ENCODE peak calls at places on chromosomes 2 and 18, in eight cellular contexts. One of them, this sample, is unnamed.

GRCh38 chr2:213125646-213126347 is 25.6 kb downstream of the IKZF2 start:
- DNase-seq in T-helper 2 cell: peak
- DNase-seq in cardiac fibroblast: peak
- DNase-seq in GM12891: no peak
- DNase-seq in head of caudate nucleus: no peak
- DNase-seq in T1000: no peak
- DNase-seq in IMR-90: peak
- DNase-seq in NCI-H510A treated with DMSO at 0.1 percent for 48 hours: no peak
- DNase-seq in this sample: no peak

GRCh38 chr2:207474871-207475485 is 54.8 kb upstream of the CREB1 start:
- DNase-seq in T-helper 2 cell: peak
- DNase-seq in cardiac fibroblast: peak
- DNase-seq in GM12891: no peak
- DNase-seq in head of caudate nucleus: peak
- DNase-seq in T1000: no peak
- DNase-seq in IMR-90: peak
- DNase-seq in NCI-H510A treated with DMSO at 0.1 percent for 48 hours: peak
- DNase-seq in this sample: peak

GRCh38 chr2:201072201-201072530 is 365 bp downstream of the NDUFB3 start:
- DNase-seq in T-helper 2 cell: no peak
- DNase-seq in cardiac fibroblast: no peak
- DNase-seq in GM12891: no peak
- DNase-seq in head of caudate nucleus: no peak
- DNase-seq in T1000: no peak
- DNase-seq in IMR-90: no peak
- DNase-seq in NCI-H510A treated with DMSO at 0.1 percent for 48 hours: peak
- DNase-seq in this sample: no peak

GRCh38 chr2:88176352-88176952 is 6.3 kb downstream of the THNSL2 start:
- DNase-seq in T-helper 2 cell: no peak
- DNase-seq in cardiac fibroblast: no peak
- DNase-seq in GM12891: no peak
- DNase-seq in head of caudate nucleus: no peak
- DNase-seq in T1000: no peak
- DNase-seq in IMR-90: no peak
- DNase-seq in NCI-H510A treated with DMSO at 0.1 percent for 48 hours: no peak
- DNase-seq in this sample: no peak

GRCh38 chr2:221999702-222000101 is 299.1 kb downstream of the PAX3 start:
- DNase-seq in T-helper 2 cell: no peak
- DNase-seq in cardiac fibroblast: peak
- DNase-seq in GM12891: no peak
- DNase-seq in head of caudate nucleus: no peak
- DNase-seq in T1000: peak
- DNase-seq in IMR-90: peak
- DNase-seq in NCI-H510A treated with DMSO at 0.1 percent for 48 hours: peak
- DNase-seq in this sample: no peak

GRCh38 chr2:74441690-74442482 is at the start of gene RTKN:
- DNase-seq in T-helper 2 cell: peak
- DNase-seq in cardiac fibroblast: no peak
- DNase-seq in GM12891: no peak
- DNase-seq in head of caudate nucleus: no peak
- DNase-seq in T1000: no peak
- DNase-seq in IMR-90: no peak
- DNase-seq in NCI-H510A treated with DMSO at 0.1 percent for 48 hours: peak
- DNase-seq in this sample: peak

GRCh38 chr2:237341872-237342271 is 72.1 kb downstream of the COL6A3 start:
- DNase-seq in T-helper 2 cell: no peak
- DNase-seq in cardiac fibroblast: peak
- DNase-seq in GM12891: no peak
- DNase-seq in head of caudate nucleus: no peak
- DNase-seq in T1000: no peak
- DNase-seq in IMR-90: peak
- DNase-seq in NCI-H510A treated with DMSO at 0.1 percent for 48 hours: peak
- DNase-seq in this sample: peak

GRCh38 chr2:24831736-24832421 is 38.7 kb downstream of the CENPO start:
- DNase-seq in T-helper 2 cell: no peak
- DNase-seq in cardiac fibroblast: no peak
- DNase-seq in GM12891: no peak
- DNase-seq in head of caudate nucleus: peak
- DNase-seq in T1000: no peak
- DNase-seq in IMR-90: no peak
- DNase-seq in NCI-H510A treated with DMSO at 0.1 percent for 48 hours: no peak
- DNase-seq in this sample: no peak

GRCh38 chr2:190862067-190862466 is 18.6 kb upstream of the GLS start:
- DNase-seq in T-helper 2 cell: no peak
- DNase-seq in cardiac fibroblast: no peak
- DNase-seq in GM12891: no peak
- DNase-seq in head of caudate nucleus: no peak
- DNase-seq in T1000: no peak
- DNase-seq in IMR-90: no peak
- DNase-seq in NCI-H510A treated with DMSO at 0.1 percent for 48 hours: no peak
- DNase-seq in this sample: no peak

GRCh38 chr18:75923169-75923568 is 495.7 kb upstream of the SMIM21 start:
- DNase-seq in T-helper 2 cell: no peak
- DNase-seq in cardiac fibroblast: peak
- DNase-seq in GM12891: no peak
- DNase-seq in head of caudate nucleus: no peak
- DNase-seq in T1000: peak
- DNase-seq in IMR-90: peak
- DNase-seq in NCI-H510A treated with DMSO at 0.1 percent for 48 hours: no peak
- DNase-seq in this sample: no peak

GRCh38 chr2:27461118-27461517 is 18.9 kb downstream of the KRTCAP3 start:
- DNase-seq in T-helper 2 cell: no peak
- DNase-seq in cardiac fibroblast: no peak
- DNase-seq in GM12891: no peak
- DNase-seq in head of caudate nucleus: no peak
- DNase-seq in T1000: no peak
- DNase-seq in IMR-90: no peak
- DNase-seq in NCI-H510A treated with DMSO at 0.1 percent for 48 hours: no peak
- DNase-seq in this sample: no peak

GRCh38 chr2:191151315-191151698 is 513 bp upstream of the STAT4 start:
- DNase-seq in T-helper 2 cell: no peak
- DNase-seq in cardiac fibroblast: no peak
- DNase-seq in GM12891: no peak
- DNase-seq in head of caudate nucleus: no peak
- DNase-seq in T1000: no peak
- DNase-seq in IMR-90: no peak
- DNase-seq in NCI-H510A treated with DMSO at 0.1 percent for 48 hours: no peak
- DNase-seq in this sample: no peak

GRCh38 chr2:118687698-118688097 is 159.8 kb downstream of the EN1 start:
- DNase-seq in T-helper 2 cell: no peak
- DNase-seq in cardiac fibroblast: no peak
- DNase-seq in GM12891: no peak
- DNase-seq in head of caudate nucleus: no peak
- DNase-seq in T1000: no peak
- DNase-seq in IMR-90: no peak
- DNase-seq in NCI-H510A treated with DMSO at 0.1 percent for 48 hours: no peak
- DNase-seq in this sample: no peak

GRCh38 chr2:83517727-83518368 is 941.2 kb downstream of the SUCLG1 start:
- DNase-seq in T-helper 2 cell: no peak
- DNase-seq in cardiac fibroblast: no peak
- DNase-seq in GM12891: no peak
- DNase-seq in head of caudate nucleus: no peak
- DNase-seq in T1000: no peak
- DNase-seq in IMR-90: no peak
- DNase-seq in NCI-H510A treated with DMSO at 0.1 percent for 48 hours: no peak
- DNase-seq in this sample: no peak

GRCh38 chr18:23716516-23716915 is 27.3 kb downstream of the LAMA3 start:
- DNase-seq in T-helper 2 cell: no peak
- DNase-seq in cardiac fibroblast: peak
- DNase-seq in GM12891: no peak
- DNase-seq in head of caudate nucleus: peak
- DNase-seq in T1000: peak
- DNase-seq in IMR-90: peak
- DNase-seq in NCI-H510A treated with DMSO at 0.1 percent for 48 hours: no peak
- DNase-seq in this sample: no peak

GRCh38 chr2:240887631-240888030 is 8.3 kb downstream of the MAB21L4 start:
- DNase-seq in T-helper 2 cell: no peak
- DNase-seq in cardiac fibroblast: no peak
- DNase-seq in GM12891: no peak
- DNase-seq in head of caudate nucleus: no peak
- DNase-seq in T1000: no peak
- DNase-seq in IMR-90: no peak
- DNase-seq in NCI-H510A treated with DMSO at 0.1 percent for 48 hours: no peak
- DNase-seq in this sample: no peak

GRCh38 chr2:43605079-43605655 is 9.3 kb upstream of the THADA start:
- DNase-seq in T-helper 2 cell: peak
- DNase-seq in cardiac fibroblast: peak
- DNase-seq in GM12891: no peak
- DNase-seq in head of caudate nucleus: peak
- DNase-seq in T1000: no peak
- DNase-seq in IMR-90: peak
- DNase-seq in NCI-H510A treated with DMSO at 0.1 percent for 48 hours: peak
- DNase-seq in this sample: peak